ENCODE peak calls at places on chromosomes 2 and 18, in four cellular contexts. One of them, this sample, is unnamed.

GRCh38 chr2:39719317-39719716 is 53.6 kb downstream of the TMEM178A start:
- DNase-seq in body of pancreas: no peak
- DNase-seq in CD8-positive, alpha-beta memory T cell: no peak
- DNase-seq in HCT116: no peak
- DNase-seq in this sample: no peak

GRCh38 chr2:196977491-196977890 is 51.0 kb upstream of the PGAP1 start:
- DNase-seq in CD8-positive, alpha-beta memory T cell: no peak
- DNase-seq in body of pancreas: no peak
- DNase-seq in HCT116: no peak
- DNase-seq in this sample: no peak

GRCh38 chr2:17578466-17578928 is 38.0 kb downstream of the VSNL1 start:
- DNase-seq in CD8-positive, alpha-beta memory T cell: no peak
- DNase-seq in HCT116: peak; percentile 35
- DNase-seq in body of pancreas: peak; percentile 30
- DNase-seq in this sample: no peak

GRCh38 chr2:18901255-18901654 is 311.9 kb upstream of the NT5C1B start:
- DNase-seq in body of pancreas: no peak
- DNase-seq in CD8-positive, alpha-beta memory T cell: no peak
- DNase-seq in HCT116: no peak
- DNase-seq in this sample: no peak

GRCh38 chr2:138503087-138503442 is 1.5 kb downstream of the SPOPL start:
- DNase-seq in body of pancreas: no peak
- DNase-seq in CD8-positive, alpha-beta memory T cell: no peak
- DNase-seq in HCT116: no peak
- DNase-seq in this sample: no peak

GRCh38 chr2:19349911-19350677 is 8.3 kb downstream of the OSR1 start:
- DNase-seq in HCT116: peak; percentile 29
- DNase-seq in CD8-positive, alpha-beta memory T cell: no peak
- DNase-seq in body of pancreas: peak; percentile 43
- DNase-seq in this sample: no peak

GRCh38 chr2:172454404-172455120 is 27.2 kb downstream of the ITGA6 start:
- DNase-seq in CD8-positive, alpha-beta memory T cell: no peak
- DNase-seq in HCT116: no peak
- DNase-seq in body of pancreas: no peak
- DNase-seq in this sample: no peak

GRCh38 chr18:9823805-9824473 is 61.8 kb upstream of the TXNDC2 start:
- DNase-seq in HCT116: no peak
- DNase-seq in body of pancreas: no peak
- DNase-seq in CD8-positive, alpha-beta memory T cell: no peak
- DNase-seq in this sample: no peak

GRCh38 chr18:23784811-23785245 is 95.6 kb downstream of the LAMA3 start:
- DNase-seq in HCT116: no peak
- DNase-seq in CD8-positive, alpha-beta memory T cell: no peak
- DNase-seq in body of pancreas: no peak
- DNase-seq in this sample: no peak

GRCh38 chr2:102839668-102840388 is 78.0 kb downstream of the TMEM182 start:
- DNase-seq in body of pancreas: peak; percentile 28
- DNase-seq in CD8-positive, alpha-beta memory T cell: peak; percentile 20
- DNase-seq in HCT116: peak; percentile 22
- DNase-seq in this sample: no peak

GRCh38 chr2:23250371-23250770 is 134.6 kb upstream of the KLHL29 start:
- DNase-seq in CD8-positive, alpha-beta memory T cell: no peak
- DNase-seq in body of pancreas: no peak
- DNase-seq in HCT116: no peak
- DNase-seq in this sample: no peak

DNA sequence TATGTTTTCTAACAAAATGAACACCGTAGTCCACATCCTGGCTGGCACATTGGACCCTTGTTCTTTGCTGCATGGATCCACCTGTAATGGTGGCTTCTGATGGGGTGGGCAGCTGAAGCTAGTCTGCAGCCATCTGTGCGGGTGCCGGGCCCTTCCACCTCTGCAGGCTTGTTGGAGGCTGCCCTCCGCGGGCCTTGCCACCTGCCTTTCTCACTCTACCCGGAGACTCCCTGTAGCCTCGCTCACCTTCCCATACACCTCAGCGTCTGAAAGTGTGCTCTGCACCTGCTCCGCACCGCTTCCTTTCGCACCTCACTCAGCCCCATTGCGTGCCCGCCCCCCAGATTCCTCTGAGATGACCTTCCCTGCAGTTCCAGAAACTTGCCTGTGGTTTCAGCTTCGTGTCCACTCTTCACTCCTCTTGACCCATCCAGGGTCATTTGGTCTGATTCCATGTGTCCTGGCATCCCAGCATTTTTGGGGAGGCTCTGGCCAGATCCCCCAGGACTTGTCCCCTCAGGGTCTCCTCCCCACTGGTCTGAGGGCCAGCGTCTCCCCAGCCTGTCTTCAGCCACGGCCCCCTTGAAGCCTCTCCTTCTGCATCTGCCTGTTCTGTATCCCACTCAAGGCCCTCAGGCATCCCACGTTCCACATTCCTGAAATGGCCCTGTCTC is 18.2 kb downstream of the ATG4B start:
- DNase-seq in body of pancreas: no peak
- DNase-seq in CD8-positive, alpha-beta memory T cell: no peak
- DNase-seq in HCT116: no peak
- DNase-seq in this sample: no peak
- H3K27ac ChIP-seq in body of pancreas: no peak overlapping the region
- H3K27ac ChIP-seq in CD8-positive, alpha-beta memory T cell: no peak overlapping the region
- H3K27ac ChIP-seq in HCT116: no peak overlapping the region
- H3K27ac ChIP-seq in this sample: no peak overlapping the region

DNA sequence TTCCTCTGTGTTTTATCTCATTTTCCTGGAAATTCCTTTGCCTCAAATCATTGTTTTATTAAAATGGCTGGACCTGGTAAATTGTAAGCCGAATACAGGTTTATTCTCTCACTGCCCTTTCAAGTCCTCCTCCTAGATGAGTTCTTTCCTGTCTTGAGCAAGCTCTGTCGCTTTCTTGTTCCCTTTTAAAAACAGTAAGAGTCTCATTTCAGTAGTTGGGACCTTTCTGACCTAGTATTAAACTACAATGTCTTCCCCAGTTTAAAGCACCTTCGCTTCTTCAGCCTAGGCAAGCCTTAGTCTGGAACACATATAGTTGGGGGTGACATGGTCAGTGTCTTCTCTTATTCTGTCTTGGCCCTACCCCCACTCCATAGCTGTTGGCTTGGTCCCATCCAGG is 40.9 kb upstream of the SP140L start:
- DNase-seq in body of pancreas: no peak
- DNase-seq in HCT116: no peak
- DNase-seq in CD8-positive, alpha-beta memory T cell: no peak
- DNase-seq in this sample: no peak
- H3K27me3 ChIP-seq in body of pancreas: no peaks in the 10 kb centered on the region
- H3K27me3 ChIP-seq in HCT116: no peaks in the 10 kb centered on the region
- H3K27me3 ChIP-seq in CD8-positive, alpha-beta memory T cell: no peaks in the 10 kb centered on the region
- H3K27me3 ChIP-seq in this sample: peaks cover 4% of the 10 kb centered on the region

GRCh38 chr2:1248187-1248586 is 165.1 kb upstream of the TPO start:
- DNase-seq in CD8-positive, alpha-beta memory T cell: no peak
- DNase-seq in HCT116: no peak
- DNase-seq in body of pancreas: no peak
- DNase-seq in this sample: no peak

GRCh38 chr2:1251520-1251919 is 161.7 kb upstream of the TPO start:
- DNase-seq in HCT116: no peak
- DNase-seq in CD8-positive, alpha-beta memory T cell: no peak
- DNase-seq in body of pancreas: no peak
- DNase-seq in this sample: no peak

GRCh38 chr2:1249897-1250687 is 163.2 kb upstream of the TPO start:
- DNase-seq in CD8-positive, alpha-beta memory T cell: no peak
- DNase-seq in body of pancreas: no peak
- DNase-seq in HCT116: no peak
- DNase-seq in this sample: no peak

GRCh38 chr2:1254662-1255372 is 158.4 kb upstream of the TPO start:
- DNase-seq in CD8-positive, alpha-beta memory T cell: no peak
- DNase-seq in HCT116: no peak
- DNase-seq in body of pancreas: no peak
- DNase-seq in this sample: no peak

GRCh38 chr2:1253608-1254007 is 159.7 kb upstream of the TPO start:
- DNase-seq in body of pancreas: no peak
- DNase-seq in CD8-positive, alpha-beta memory T cell: no peak
- DNase-seq in HCT116: no peak
- DNase-seq in this sample: no peak
- H3K27ac ChIP-seq in body of pancreas: no peak overlapping the region
- H3K27ac ChIP-seq in CD8-positive, alpha-beta memory T cell: no peak overlapping the region
- H3K27ac ChIP-seq in HCT116: no peak overlapping the region
- H3K27ac ChIP-seq in this sample: no peak overlapping the region

GRCh38 chr2:236568922-236569592 is 568 bp upstream of the ACKR3 start:
- DNase-seq in CD8-positive, alpha-beta memory T cell: no peak
- DNase-seq in body of pancreas: no peak
- DNase-seq in HCT116: no peak
- DNase-seq in this sample: no peak

GRCh38 chr2:236565225-236565624 is 4.4 kb upstream of the ACKR3 start:
- DNase-seq in HCT116: no peak
- DNase-seq in body of pancreas: no peak
- DNase-seq in CD8-positive, alpha-beta memory T cell: no peak
- DNase-seq in this sample: no peak

GRCh38 chr2:236568068-236568921 is 1.3 kb upstream of the ACKR3 start:
- DNase-seq in HCT116: no peak
- DNase-seq in body of pancreas: peak; percentile 65
- DNase-seq in CD8-positive, alpha-beta memory T cell: peak; percentile 30
- DNase-seq in this sample: peak; percentile 43

GRCh38 chr2:236565879-236566402 is 3.7 kb upstream of the ACKR3 start:
- DNase-seq in body of pancreas: no peak
- DNase-seq in HCT116: no peak
- DNase-seq in CD8-positive, alpha-beta memory T cell: no peak
- DNase-seq in this sample: no peak

DNA sequence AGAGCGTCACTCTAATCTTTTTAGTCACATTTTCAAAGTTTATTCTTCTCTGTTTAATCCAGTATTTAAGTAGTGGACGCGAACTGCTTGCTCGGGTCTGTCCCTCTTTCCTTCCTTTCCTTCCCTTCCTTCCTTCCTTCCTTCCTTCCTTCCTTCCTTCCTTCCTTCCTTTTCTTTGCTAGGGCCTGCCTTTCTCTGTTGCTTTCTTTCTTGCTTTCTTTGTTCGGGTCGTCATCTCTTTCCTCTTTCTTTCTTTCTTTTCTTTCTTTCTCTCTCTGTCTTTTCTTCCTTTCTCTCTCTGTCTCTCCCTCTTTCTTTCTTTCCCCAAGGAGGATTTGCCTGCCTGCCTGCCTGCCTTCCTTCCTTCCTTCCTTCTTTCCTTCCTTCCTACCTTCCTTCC is 3.0 kb upstream of the ACKR3 start:
- DNase-seq in CD8-positive, alpha-beta memory T cell: no peak
- DNase-seq in body of pancreas: no peak
- DNase-seq in HCT116: no peak
- DNase-seq in this sample: no peak
- H3K27me3 ChIP-seq in CD8-positive, alpha-beta memory T cell: no peaks in the 10 kb centered on the region
- H3K27me3 ChIP-seq in body of pancreas: no peaks in the 10 kb centered on the region
- H3K27me3 ChIP-seq in HCT116: peaks cover 33% of the 10 kb centered on the region
- H3K27me3 ChIP-seq in this sample: no peaks in the 10 kb centered on the region

GRCh38 chr2:41948397-41948763 is 99.4 kb upstream of the PKDCC start:
- DNase-seq in HCT116: no peak
- DNase-seq in CD8-positive, alpha-beta memory T cell: no peak
- DNase-seq in body of pancreas: no peak
- DNase-seq in this sample: no peak
- H3K27ac ChIP-seq in HCT116: no peak overlapping the region
- H3K27ac ChIP-seq in CD8-positive, alpha-beta memory T cell: no peak overlapping the region
- H3K27ac ChIP-seq in body of pancreas: no peak overlapping the region
- H3K27ac ChIP-seq in this sample: no peak overlapping the region

DNA sequence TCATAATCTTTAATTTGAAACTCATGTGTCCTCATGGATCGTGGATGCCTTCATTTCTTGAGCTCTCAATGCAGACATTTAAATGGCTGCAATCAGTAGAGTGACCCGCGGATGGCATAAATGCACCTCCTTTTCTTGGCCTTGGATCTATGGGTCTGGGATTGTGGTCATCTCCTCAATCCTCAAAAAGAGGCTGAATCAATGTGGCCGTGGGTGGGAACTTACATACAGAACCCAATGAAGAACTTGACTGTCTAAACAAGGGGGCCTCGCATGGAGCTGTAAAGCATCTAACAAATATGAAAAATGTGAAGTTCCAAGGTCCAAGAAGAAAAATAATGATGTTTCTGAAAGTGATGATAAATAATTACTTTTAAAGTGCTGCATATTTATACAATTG is 2.9 kb downstream of the HOXD13 start:
- DNase-seq in body of pancreas: no peak
- DNase-seq in HCT116: no peak
- DNase-seq in CD8-positive, alpha-beta memory T cell: no peak
- DNase-seq in this sample: no peak
- H3K27me3 ChIP-seq in body of pancreas: no peaks in the 10 kb centered on the region
- H3K27me3 ChIP-seq in HCT116: no peaks in the 10 kb centered on the region
- H3K27me3 ChIP-seq in CD8-positive, alpha-beta memory T cell: peaks cover 84% of the 10 kb centered on the region
- H3K27me3 ChIP-seq in this sample: peaks cover 25% of the 10 kb centered on the region

GRCh38 chr2:181754136-181754535 is 73.8 kb upstream of the NEUROD1 start:
- DNase-seq in CD8-positive, alpha-beta memory T cell: no peak
- DNase-seq in body of pancreas: no peak
- DNase-seq in HCT116: no peak
- DNase-seq in this sample: no peak

GRCh38 chr2:181755181-181755580 is 74.9 kb upstream of the NEUROD1 start:
- DNase-seq in HCT116: no peak
- DNase-seq in body of pancreas: no peak
- DNase-seq in CD8-positive, alpha-beta memory T cell: no peak
- DNase-seq in this sample: no peak

GRCh38 chr2:181752301-181752700 is 72.0 kb upstream of the NEUROD1 start:
- DNase-seq in CD8-positive, alpha-beta memory T cell: no peak
- DNase-seq in HCT116: no peak
- DNase-seq in body of pancreas: no peak
- DNase-seq in this sample: no peak

GRCh38 chr2:181751266-181752030 is 71.1 kb upstream of the NEUROD1 start:
- DNase-seq in body of pancreas: no peak
- DNase-seq in HCT116: no peak
- DNase-seq in CD8-positive, alpha-beta memory T cell: no peak
- DNase-seq in this sample: no peak

DNA sequence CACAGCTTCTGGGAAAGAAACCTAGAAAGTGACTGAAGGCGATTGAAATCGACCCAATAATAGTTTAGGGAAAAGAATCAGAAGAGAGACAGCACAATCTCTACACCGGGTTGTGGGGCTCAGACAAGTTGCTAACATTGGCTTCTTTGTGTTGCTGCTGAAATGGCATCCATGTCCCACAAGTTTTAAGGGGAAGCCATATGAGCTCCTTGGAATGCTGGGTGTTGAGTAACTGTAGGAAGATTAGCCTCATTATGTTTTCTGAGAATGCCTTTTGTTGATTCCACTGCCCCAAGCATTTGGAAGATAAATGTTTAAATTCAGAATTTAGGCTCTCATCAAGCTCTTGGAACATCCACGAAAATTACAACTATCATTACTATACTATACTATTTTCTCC is 73.4 kb upstream of the NEUROD1 start:
- DNase-seq in body of pancreas: no peak
- DNase-seq in CD8-positive, alpha-beta memory T cell: no peak
- DNase-seq in HCT116: no peak
- DNase-seq in this sample: no peak
- H3K27ac ChIP-seq in body of pancreas: no peak overlapping the region
- H3K27ac ChIP-seq in CD8-positive, alpha-beta memory T cell: no peak overlapping the region
- H3K27ac ChIP-seq in HCT116: no peak overlapping the region
- H3K27ac ChIP-seq in this sample: no peak overlapping the region

This sample was measured in lung.